ENCODE peak calls at places on chromosomes 7 and 10, in nine cellular contexts. L is tibial artery, S is iris pigment epithelial cell, N is activated T-cell treated with anti-CD3 and anti-CD28 coated beads for 24 hours, J is Caki2, G is M059J, T is MV-4-11, Q is PC-9, D is tibial nerve. I is an unnamed sample.

GRCh38 chr10:89269822-89270483 is 18.4 kb upstream of the LIPA start:
- DNase-seq in N (no peak), G (no peak), D (no peak), S (peak; percentile 41), L (no peak), J (no peak), T (no peak), Q (no peak), I (no peak)

GRCh38 chr7:78852951-78853350 is 600.5 kb downstream of the MAGI2 start:
- DNase-seq in D (no peak), J (no peak), N (no peak), G (peak; percentile 86), L (no peak), S (peak; percentile 4), Q (peak; percentile 16), T (no peak), I (peak; percentile 13)

GRCh38 chr10:33860994-33861393 is 526.5 kb upstream of the NRP1 start:
- DNase-seq in S (no peak), Q (no peak), N (no peak), J (no peak), T (no peak), L (no peak), D (no peak), G (no peak), I (no peak)

GRCh38 chr10:5151076-5151475 is 33.9 kb downstream of the AKR1C8 start:
- DNase-seq in Q (no peak), D (no peak), J (no peak), T (no peak), S (no peak), L (no peak), G (peak; percentile 23), N (no peak), I (peak; percentile 68)

GRCh38 chr10:4061441-4061951 is 276.5 kb upstream of the KLF6 start:
- DNase-seq in J (no peak), S (peak; percentile 65), Q (no peak), D (peak; percentile 62), L (peak; percentile 97), T (peak; percentile 8), N (no peak), G (no peak), I (no peak)

GRCh38 chr7:36535866-36536664 is 146.4 kb downstream of the ANLN start:
- DNase-seq in J (no peak), N (no peak), G (peak; percentile 88), T (no peak), L (no peak), D (no peak), S (peak; percentile 12), Q (peak; percentile 29), I (peak; percentile 59)

GRCh38 chr7:157669768-157670345 is 333.1 kb downstream of the DNAJB6 start:
- DNase-seq in L (no peak), Q (no peak), D (no peak), T (no peak), J (no peak), N (no peak), S (no peak), G (no peak), I (no peak)

GRCh38 chr7:111168182-111168581 is 77.3 kb downstream of the LRRN3 start:
- DNase-seq in N (no peak), J (no peak), T (no peak), G (peak; percentile 71), D (no peak), S (peak; percentile 33), Q (no peak), L (no peak), I (no peak)

GRCh38 chr7:131106681-131107342 is 220.9 kb upstream of the MKLN1 start:
- DNase-seq in T (no peak), D (peak; percentile 50), S (no peak), L (peak; percentile 70), J (peak; percentile 66), N (peak; percentile 37), G (peak; percentile 67), Q (peak; percentile 65), I (peak; percentile 58)

GRCh38 chr10:43250925-43251663 is 15.8 kb downstream of the RASGEF1A start:
- DNase-seq in G (no peak), S (no peak), L (peak; percentile 15), N (no peak), Q (no peak), J (no peak), T (no peak), D (no peak), I (no peak)

GRCh38 chr10:86070278-86070677 is 296.3 kb downstream of the GRID1 start:
- DNase-seq in G (no peak), Q (no peak), L (no peak), T (no peak), N (no peak), J (no peak), D (no peak), S (no peak), I (no peak)

GRCh38 chr10:101161494-101162299 is 30.6 kb downstream of the TLX1 start:
- DNase-seq in G (peak; percentile 70), D (peak; percentile 64), L (peak; percentile 54), N (peak; percentile 67), Q (peak; percentile 44), S (peak; percentile 67), T (peak; percentile 42), J (peak; percentile 69), I (peak; percentile 73)

GRCh38 chr10:50385610-50386009 is 134.3 kb upstream of the ASAH2 start:
- DNase-seq in G (no peak), N (no peak), J (peak; percentile 8), L (peak; percentile 48), T (no peak), S (peak; percentile 70), Q (no peak), D (peak; percentile 65), I (no peak)

GRCh38 chr10:110207805-110208613 is 604 bp downstream of the MXI1 start:
- DNase-seq in J (peak; percentile 46), G (peak; percentile 45), N (no peak), T (peak; percentile 57), Q (peak; percentile 11), L (peak; percentile 36), D (no peak), S (peak; percentile 47), I (peak; percentile 60)

GRCh38 chr7:107879400-107880035 is 11.5 kb upstream of the DLD start:
- DNase-seq in J (peak; percentile 58), G (peak; percentile 73), T (peak; percentile 39), L (no peak), N (peak; percentile 24), D (peak; percentile 51), Q (peak; percentile 39), S (peak; percentile 71), I (peak; percentile 73)

GRCh38 chr7:78714302-78714857 is 739.1 kb downstream of the MAGI2 start:
- DNase-seq in S (no peak), N (no peak), L (no peak), J (no peak), G (no peak), Q (no peak), D (no peak), T (no peak), I (no peak)